ENCODE peak calls at places on chromosomes 12 and 14, in five cellular contexts. L is HCT116, K is A549, X is Peyer's patch, B is upper lobe of left lung. P is an unnamed sample.

GRCh38 chr12:122144885-122145284 is 29.1 kb downstream of the IL31 start:
- DNase-seq in L (no peak), K (no peak), X (no peak), B (no peak), P (no peak)

GRCh38 chr12:32273712-32274111 is 125.6 kb upstream of the FGD4 start:
- DNase-seq in L (no peak), K (no peak), X (peak), B (no peak), P (no peak)

GRCh38 chr12:25783566-25783965 is 174.9 kb upstream of the RASSF8 start:
- DNase-seq in L (no peak), K (no peak), X (no peak), B (no peak), P (no peak)

GRCh38 chr12:92551853-92552397 is 150.9 kb upstream of the PLEKHG7 start:
- DNase-seq in L (no peak), K (peak), X (no peak), B (no peak), P (no peak)

GRCh38 chr12:131920157-131920508 is 8.9 kb upstream of the PUS1 start:
- DNase-seq in L (no peak), K (no peak), X (no peak), B (no peak), P (no peak)

GRCh38 chr14:51002406-51002984 is 58.2 kb upstream of the PYGL start:
- DNase-seq in L (no peak), K (no peak), X (no peak), B (no peak), P (no peak)

GRCh38 chr12:10242539-10242938 is 29.9 kb downstream of the GABARAPL1 start:
- DNase-seq in L (no peak), K (no peak), X (no peak), B (no peak), P (no peak)

GRCh38 chr12:1630081-1630826 is 1.2 kb downstream of the WNT5B start:
- DNase-seq in L (no peak), K (peak), X (peak), B (peak), P (no peak)

GRCh38 chr14:35043046-35043445 is 3.0 kb upstream of the FAM177A1 start:
- DNase-seq in L (no peak), K (no peak), X (no peak), B (no peak), P (no peak)

GRCh38 chr12:45334396-45334795 is 118.5 kb downstream of the ANO6 start:
- DNase-seq in L (no peak), K (no peak), X (no peak), B (no peak), P (no peak)

GRCh38 chr14:33184587-33184986 is 245.9 kb downstream of the NPAS3 start:
- DNase-seq in L (no peak), K (peak), X (no peak), B (no peak), P (no peak)

GRCh38 chr14:105087963-105088811 is 23.0 kb upstream of the GPR132 start:
- DNase-seq in L (no peak), K (peak), X (peak), B (peak), P (no peak)

GRCh38 chr12:132194056-132194455 is 49.8 kb downstream of the NOC4L start:
- DNase-seq in L (peak), K (peak), X (no peak), B (no peak), P (no peak)

GRCh38 chr14:52741865-52742264 is 11.9 kb downstream of the STYX start:
- DNase-seq in L (no peak), K (no peak), X (no peak), B (no peak), P (no peak)

DNA sequence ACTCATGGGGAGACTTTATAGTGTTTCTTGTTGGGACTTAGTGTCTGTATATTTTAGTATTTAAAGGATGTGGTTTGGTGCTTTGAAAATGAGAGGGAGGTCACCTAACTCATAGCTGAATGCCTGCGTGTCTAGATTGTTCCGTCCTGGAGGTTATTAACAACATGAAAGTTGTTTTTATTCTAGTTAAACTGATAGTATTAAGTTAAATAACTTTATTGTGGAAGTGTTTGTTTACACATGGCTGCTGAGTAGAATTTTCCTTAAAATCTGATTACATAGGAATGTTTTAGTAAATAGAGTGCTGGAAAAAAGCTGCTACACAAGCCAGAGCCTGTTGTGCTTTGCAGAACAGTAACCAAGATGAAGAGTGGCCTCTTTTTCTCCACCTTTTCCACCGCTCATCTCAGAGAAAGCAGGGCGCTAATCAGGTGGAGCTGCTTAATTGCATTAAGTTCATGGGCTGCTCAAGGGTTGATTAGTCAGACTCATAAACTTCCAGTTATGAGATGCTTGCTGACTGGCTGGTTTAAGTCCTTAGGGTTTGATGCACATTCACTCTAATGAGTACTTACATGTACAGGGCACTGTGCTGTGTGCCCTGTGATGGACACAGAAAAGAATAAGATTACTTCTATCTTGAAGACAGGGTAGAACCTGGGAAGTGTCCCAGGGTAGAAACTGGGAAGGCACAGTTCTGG is 62.7 kb downstream of the FBXO34 start:
- DNase-seq in L (no peak), K (no peak), X (peak), B (no peak), P (no peak)
- TF ChIP-seq POLR2A in L (no peak), K (no peak), X (no peak), B (no peak), P (no peak)

GRCh38 chr14:36511981-36512584 is 7.9 kb downstream of the NKX2-1 start:
- DNase-seq in L (no peak), K (no peak), X (no peak), B (no peak), P (no peak)

GRCh38 chr14:36510078-36510799 is 9.8 kb downstream of the NKX2-1 start:
- DNase-seq in L (no peak), K (no peak), X (no peak), B (peak), P (no peak)

GRCh38 chr14:36512585-36513003 is 7.4 kb downstream of the NKX2-1 start:
- DNase-seq in L (no peak), K (no peak), X (no peak), B (no peak), P (no peak)

GRCh38 chr14:36509056-36509917 is 10.7 kb downstream of the NKX2-1 start:
- DNase-seq in L (no peak), K (no peak), X (no peak), B (no peak), P (no peak)

DNA sequence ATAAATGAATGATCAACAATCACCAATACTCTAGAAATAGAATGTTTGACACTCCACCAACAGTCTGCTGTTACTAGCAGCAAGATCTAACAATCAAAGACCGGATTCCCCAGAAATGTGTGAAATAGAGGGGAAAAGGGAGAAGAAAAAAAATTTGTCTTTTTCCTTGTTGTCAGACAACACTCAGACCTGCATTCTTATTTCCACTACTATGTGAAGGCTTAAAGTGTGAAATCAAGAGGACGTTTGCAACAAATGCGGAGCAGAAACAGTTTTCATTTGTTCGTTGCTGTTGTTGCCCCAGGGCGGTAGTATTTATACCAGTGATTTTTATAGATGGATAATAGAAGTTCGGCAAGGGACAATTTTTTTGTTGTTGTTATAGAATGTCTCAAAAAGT is 9.2 kb downstream of the NKX2-1 start:
- DNase-seq in L (no peak), K (no peak), X (no peak), B (no peak), P (no peak)
- H3K4me3 ChIP-seq in L (no peak), K (no peak), X (no peak), B (peak), P (no peak)

DNA sequence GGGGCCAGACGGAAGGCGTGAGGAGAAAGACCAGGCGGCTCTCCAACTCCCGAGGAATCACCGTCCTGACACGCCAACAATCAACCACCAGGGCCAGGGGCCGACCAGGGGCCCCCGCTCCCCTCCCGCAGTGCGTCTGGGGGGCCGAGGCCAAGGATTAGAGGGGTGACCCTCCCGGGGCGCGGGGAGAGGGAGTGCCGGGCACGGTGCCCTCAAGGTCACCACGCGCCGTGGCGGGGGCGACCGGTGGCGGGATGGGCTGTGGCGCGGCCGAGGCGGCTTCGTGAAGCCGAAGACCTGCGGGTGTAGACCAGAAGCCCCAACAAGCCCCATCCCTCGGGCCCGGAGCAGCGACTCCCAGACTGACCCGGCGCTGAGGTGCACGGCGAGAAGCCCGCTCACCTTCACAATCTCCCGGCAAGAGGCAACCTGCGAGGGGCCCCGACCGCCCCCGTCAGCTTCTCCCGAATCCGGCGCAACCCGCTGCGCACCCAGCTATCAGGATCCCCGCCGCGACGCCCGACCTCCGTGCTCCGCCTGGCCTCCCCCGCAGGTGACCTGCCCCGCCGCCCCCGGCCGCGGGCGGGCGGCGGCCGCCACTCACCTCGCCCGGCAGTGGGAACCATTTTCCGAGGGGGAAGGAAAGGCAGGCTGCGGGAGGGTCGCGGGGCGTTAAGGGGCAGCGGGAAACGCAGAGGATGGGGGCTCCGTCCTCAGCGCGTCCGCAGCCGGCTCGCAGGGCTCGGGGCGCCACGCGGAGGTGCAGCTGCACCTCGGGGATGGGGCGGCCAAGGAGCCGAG is 446 bp downstream of the ATP2B1 start:
- DNase-seq in L (no peak), K (peak), X (peak), B (peak), P (no peak)
- TF ChIP-seq POLR2A in L (no peak), K (peak), X (no peak), B (no peak), P (no peak)

GRCh38 chr14:70926187-70926830 is 19.1 kb downstream of the PCNX1 start:
- DNase-seq in L (no peak), K (no peak), X (no peak), B (no peak), P (no peak)
- H3K4me3 ChIP-seq in L (no peak), K (no peak), X (no peak), B (no peak), P (no peak)

P was measured in esophagus squamous epithelium.